ENCODE peak calls at places on chromosomes 3 and 15, in six cellular contexts. E is brain microvascular endothelial cell; U is stomach; P is heart left ventricle; L is CD8-positive, alpha-beta T cell; Q is keratinocyte. B is an unnamed sample. For H3K36me3, the result is how much of the 10 kb centered on the place peaks cover.

GRCh38 chr3:32374788-32375595 is 16.7 kb upstream of the CMTM7 start:
- DNase-seq in E (peak), P (peak), U (peak), Q (no peak), L (peak), B (peak)

GRCh38 chr3:136547293-136547692 is 204.9 kb downstream of the STAG1 start:
- DNase-seq in E (no peak), U (no peak), P (no peak), Q (no peak), L (no peak), B (no peak)

GRCh38 chr15:66193066-66193465 is 60.5 kb downstream of the MEGF11 start:
- DNase-seq in U (no peak), P (no peak), E (no peak), L (no peak), Q (peak), B (no peak)

GRCh38 chr3:99534951-99535704 is 103.3 kb upstream of the COL8A1 start:
- DNase-seq in L (no peak), Q (peak), E (peak), P (no peak), U (no peak), B (no peak)

GRCh38 chr3:87145553-87145952 is 81.6 kb upstream of the CHMP2B start:
- DNase-seq in P (no peak), E (no peak), Q (no peak), L (no peak), U (no peak), B (no peak)

GRCh38 chr15:91302588-91303439 is 202.8 kb downstream of the SV2B start:
- DNase-seq in E (peak), L (no peak), Q (peak), U (no peak), P (peak), B (no peak)

GRCh38 chr3:69368129-69368741 is 17.7 kb downstream of the FRMD4B start:
- DNase-seq in Q (no peak), U (no peak), P (no peak), E (no peak), L (peak), B (no peak)

GRCh38 chr3:72265250-72265649 is 480.3 kb upstream of the PROK2 start:
- DNase-seq in E (no peak), L (no peak), U (no peak), P (no peak), Q (no peak), B (no peak)

GRCh38 chr15:33559207-33559890 is 248.6 kb downstream of the RYR3 start:
- DNase-seq in U (no peak), P (no peak), L (no peak), Q (no peak), E (no peak), B (no peak)

GRCh38 chr3:141646760-141647561 is 91.1 kb upstream of the RNF7 start:
- DNase-seq in E (peak), Q (no peak), U (no peak), L (no peak), P (peak), B (no peak)

GRCh38 chr15:98442379-98442833 is 205.9 kb upstream of the IGF1R start:
- DNase-seq in P (peak), Q (peak), L (peak), U (peak), E (peak), B (peak)

GRCh38 chr3:98453827-98454226 is 9.2 kb upstream of the OR5K1 start:
- DNase-seq in P (no peak), Q (no peak), L (no peak), E (no peak), U (no peak), B (no peak)

GRCh38 chr3:138187296-138188012 is at the start of gene ARMC8:
- DNase-seq in L (peak), U (peak), Q (no peak), E (peak), P (peak), B (no peak)

GRCh38 chr3:159796744-159797143 is 191.9 kb upstream of the IL12A start:
- DNase-seq in L (no peak), Q (no peak), E (peak), P (no peak), U (no peak), B (no peak)

GRCh38 chr3:71031914-71032521 is 551.5 kb downstream of the FOXP1 start:
- DNase-seq in Q (no peak), P (peak), L (peak), U (no peak), E (no peak), B (no peak)

GRCh38 chr3:181703701-181704420 is 7.9 kb upstream of the SOX2 start:
- DNase-seq in U (peak), E (no peak), P (no peak), Q (no peak), L (no peak), B (no peak)

GRCh38 chr15:64841258-64842098 is at the start of gene PLEKHO2:
- DNase-seq in L (peak), E (peak), Q (no peak), P (peak), U (peak), B (peak)

GRCh38 chr3:66593978-66594377 is 93.2 kb upstream of the LRIG1 start:
- DNase-seq in Q (peak), L (no peak), P (no peak), E (peak), U (no peak), B (no peak)

GRCh38 chr3:189606774-189607173 is 24.4 kb upstream of the TP63 start:
- DNase-seq in L (no peak), E (no peak), Q (no peak), P (no peak), U (no peak), B (no peak)

GRCh38 chr3:69510481-69511031 is 124.7 kb upstream of the FRMD4B start:
- DNase-seq in Q (no peak), E (peak), L (no peak), U (no peak), P (no peak), B (no peak)

GRCh38 chr3:45929042-45929679 is 14.1 kb upstream of the CXCR6 start:
- DNase-seq in L (peak), U (peak), Q (no peak), P (no peak), E (no peak), B (peak)

GRCh38 chr3:160739079-160739478 is 17.0 kb upstream of the PPM1L start:
- DNase-seq in L (no peak), Q (no peak), E (peak), P (peak), U (no peak), B (no peak)

GRCh38 chr3:153043729-153044314 is 118.2 kb upstream of the RAP2B start:
- DNase-seq in Q (no peak), E (peak), L (no peak), P (no peak), U (no peak), B (no peak)

GRCh38 chr3:16063603-16064002 is 110.9 kb upstream of the GALNT15 start:
- DNase-seq in P (no peak), Q (no peak), E (no peak), L (no peak), U (no peak), B (no peak)

GRCh38 chr3:179672918-179673317 is 20.1 kb downstream of the USP13 start:
- DNase-seq in L (no peak), U (no peak), P (no peak), Q (no peak), E (no peak), B (no peak)

GRCh38 chr15:57216288-57216687 is 160.0 kb upstream of the CGNL1 start:
- DNase-seq in P (no peak), U (no peak), Q (no peak), L (no peak), E (peak), B (no peak)

GRCh38 chr15:62495670-62496328 is 330.7 kb upstream of the C2CD4B start:
- DNase-seq in P (peak), Q (peak), U (peak), L (no peak), E (peak), B (no peak)

GRCh38 chr3:140342668-140343067 is 335.2 kb upstream of the TRIM42 start:
- DNase-seq in Q (no peak), U (no peak), E (no peak), L (no peak), P (no peak), B (no peak)

GRCh38 chr15:101293122-101293521 is 1.9 kb downstream of the SNRPA1 start:
- DNase-seq in L (no peak), P (no peak), U (no peak), E (no peak), Q (no peak), B (no peak)

GRCh38 chr3:123757281-123757940 is 126.7 kb downstream of the MYLK start:
- DNase-seq in Q (no peak), L (no peak), U (no peak), E (no peak), P (peak), B (no peak)

GRCh38 chr3:21310891-21311290 is 440.1 kb downstream of the ZNF385D start:
- DNase-seq in E (no peak), U (no peak), P (no peak), L (no peak), Q (no peak), B (no peak)

GRCh38 chr3:13332158-13332557 is 88.0 kb downstream of the NUP210 start:
- DNase-seq in E (no peak), P (no peak), U (peak), Q (no peak), L (no peak), B (no peak)

GRCh38 chr3:151839313-151839631 is 25.4 kb downstream of the AADAC start:
- DNase-seq in L (no peak), U (no peak), Q (no peak), E (no peak), P (no peak), B (no peak)
- H3K27ac ChIP-seq in L (no peak), U (no peak), Q (no peak), E (no peak), P (no peak), B (no peak)

DNA sequence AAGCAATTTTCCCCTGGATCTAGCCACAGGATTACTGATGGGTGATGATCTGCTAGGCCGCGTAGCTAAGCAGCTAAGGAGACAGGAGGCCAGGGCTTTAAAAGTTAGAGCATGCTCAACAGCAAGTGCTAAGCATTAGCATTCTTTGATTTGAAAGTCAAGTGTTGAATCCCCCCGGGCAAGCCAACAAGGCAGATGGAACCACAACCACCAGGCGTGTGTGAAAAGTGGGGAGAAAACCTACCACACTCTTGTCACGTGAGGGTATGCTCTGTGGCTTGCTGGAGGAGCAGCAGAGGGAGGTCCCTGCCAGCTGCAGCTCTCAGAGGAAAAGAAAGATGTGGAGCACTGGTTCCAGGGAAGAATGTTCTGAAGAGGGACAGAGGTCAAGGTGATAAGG is 20.9 kb downstream of the SLC51A start:
- DNase-seq in Q (no peak), L (no peak), E (no peak), P (no peak), U (no peak), B (no peak)
- H3K36me3 ChIP-seq in Q (under half), L (under half), E (under half), P (under half), U (half or more), B (under half)

GRCh38 chr15:36970522-36970921 is 129.8 kb downstream of the MEIS2 start:
- DNase-seq in L (no peak), Q (no peak), U (no peak), P (no peak), E (no peak), B (no peak)
- H3K27ac ChIP-seq in L (no peak), Q (no peak), U (no peak), P (no peak), E (no peak), B (no peak)

DNA sequence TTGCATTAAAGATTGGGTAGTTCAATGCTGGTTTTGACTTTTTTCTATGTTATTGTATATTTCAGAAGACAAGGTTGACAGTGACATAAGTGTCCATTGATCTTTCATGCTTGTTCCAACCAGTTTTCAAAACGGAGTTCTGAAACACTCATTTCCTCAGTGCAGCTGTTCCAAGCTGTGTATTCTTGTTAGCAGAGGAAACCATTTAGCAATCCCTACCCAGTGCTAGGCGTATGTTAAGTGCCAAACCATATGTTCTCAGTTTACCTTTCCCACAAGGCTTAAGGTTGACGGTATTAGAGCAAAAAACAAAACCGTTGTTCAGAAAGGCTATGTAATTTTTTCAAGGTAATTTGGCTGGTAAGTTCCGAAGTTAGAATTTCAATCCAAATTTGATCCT is 9.1 kb downstream of the ATOSA start:
- DNase-seq in L (no peak), P (no peak), E (no peak), U (no peak), Q (no peak), B (no peak)
- H3K36me3 ChIP-seq in L (under half), P (under half), E (under half), U (half or more), Q (under half), B (under half)

DNA sequence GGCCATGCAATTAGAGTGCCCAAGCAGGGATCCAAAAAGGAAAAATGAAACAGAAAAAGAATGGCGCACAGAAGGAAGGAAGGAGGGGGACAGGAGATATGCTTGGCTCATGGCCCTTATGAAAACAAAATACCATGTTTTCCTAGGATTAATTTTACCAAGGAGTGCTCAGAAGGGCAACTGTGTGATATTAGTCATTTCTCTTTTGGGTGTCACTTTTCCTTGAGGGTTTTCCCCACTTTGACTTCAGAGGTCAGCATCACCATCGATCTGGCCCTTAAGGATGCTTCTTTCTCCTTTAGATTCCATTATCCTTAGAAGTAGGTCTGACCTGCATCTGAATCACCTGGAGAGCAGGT is 1.4 kb downstream of the PARP14 start:
- DNase-seq in L (no peak), P (no peak), Q (no peak), U (no peak), E (no peak), B (no peak)
- H3K27ac ChIP-seq in L (peak), P (peak), Q (no peak), U (no peak), E (no peak), B (peak)

DNA sequence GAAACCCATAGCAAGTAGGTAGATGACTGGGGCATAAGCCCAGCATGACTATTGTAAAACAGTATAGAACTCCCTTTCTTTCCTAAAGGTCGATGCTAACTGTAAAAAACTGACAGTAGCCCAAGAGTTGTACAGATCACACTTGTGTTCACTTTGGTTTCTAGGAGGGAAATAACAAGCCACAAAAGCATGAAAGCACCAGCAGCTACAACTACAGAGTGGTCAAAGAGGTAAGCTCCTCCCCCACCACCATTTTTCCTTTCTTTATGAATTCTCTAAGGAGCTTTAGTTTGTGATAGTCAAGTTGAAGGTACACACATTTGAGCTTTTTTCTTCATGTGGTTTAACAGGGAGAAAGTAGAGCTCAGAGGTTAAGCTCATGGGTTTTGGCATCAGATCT is 191.0 kb downstream of the ITPR1 start:
- DNase-seq in E (no peak), P (no peak), L (no peak), U (no peak), Q (no peak), B (no peak)
- H3K36me3 ChIP-seq in E (under half), P (under half), L (under half), U (half or more), Q (under half), B (half or more)

GRCh38 chr3:126834596-126835471 is 130.8 kb downstream of the CHCHD6 start:
- DNase-seq in P (no peak), L (no peak), E (no peak), Q (no peak), U (no peak), B (no peak)
- H3K27ac ChIP-seq in P (no peak), L (no peak), E (no peak), Q (no peak), U (no peak), B (no peak)

GRCh38 chr15:25687276-25687675 is 175.9 kb downstream of the ATP10A start:
- DNase-seq in E (no peak), Q (no peak), P (no peak), L (no peak), U (no peak), B (no peak)

GRCh38 chr15:25688166-25688565 is 175.0 kb downstream of the ATP10A start:
- DNase-seq in P (no peak), L (no peak), U (no peak), Q (no peak), E (no peak), B (no peak)

GRCh38 chr15:25689592-25689991 is 173.5 kb downstream of the ATP10A start:
- DNase-seq in Q (no peak), E (no peak), U (no peak), P (no peak), L (no peak), B (no peak)

GRCh38 chr15:25685216-25685569 is 177.9 kb downstream of the ATP10A start:
- DNase-seq in P (no peak), E (no peak), L (no peak), Q (no peak), U (no peak), B (no peak)

GRCh38 chr15:25687689-25688088 is 175.4 kb downstream of the ATP10A start:
- DNase-seq in U (no peak), Q (no peak), L (no peak), P (no peak), E (no peak), B (no peak)
- H3K36me3 ChIP-seq in U (under half), Q (under half), L (under half), P (under half), E (under half), B (under half)

DNA sequence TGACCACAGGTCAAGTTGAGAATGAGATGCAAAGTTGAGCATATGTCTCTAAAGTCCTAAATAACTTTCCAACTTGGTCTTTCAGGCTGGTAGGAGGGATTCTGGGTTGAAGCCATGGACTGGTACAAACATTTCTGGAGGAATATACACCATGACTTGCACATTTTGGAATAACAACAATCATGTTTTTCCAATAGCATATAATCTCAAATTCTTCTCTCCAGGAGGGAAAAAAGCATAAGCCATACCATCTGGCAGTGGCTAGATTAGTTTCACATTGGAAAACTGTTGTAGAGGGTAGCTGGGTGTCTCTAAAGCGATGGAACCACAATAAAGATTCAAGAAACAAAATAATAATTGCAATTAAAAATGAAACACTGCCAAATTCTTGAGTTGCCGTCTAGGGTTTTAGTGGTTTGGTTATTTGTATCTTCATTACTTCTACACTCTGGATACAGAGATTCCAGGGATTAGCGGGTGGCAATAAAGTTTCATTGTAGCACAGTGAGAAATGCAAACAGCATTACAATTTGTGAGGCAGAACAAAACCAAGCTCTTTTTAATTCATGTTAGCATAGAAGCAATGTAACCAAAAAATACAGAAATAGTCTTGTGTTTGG is 278.5 kb upstream of the RASGRP1 start:
- DNase-seq in E (no peak), P (no peak), U (no peak), Q (no peak), L (no peak), B (no peak)
- H3K27ac ChIP-seq in E (peak), P (no peak), U (no peak), Q (no peak), L (no peak), B (no peak)

GRCh38 chr3:134357914-134358811 is 16.1 kb downstream of the AMOTL2 start:
- DNase-seq in Q (no peak), E (peak), P (no peak), L (no peak), U (peak), B (no peak)
- H3K36me3 ChIP-seq in Q (half or more), E (half or more), P (under half), L (under half), U (half or more), B (under half)

B was measured in CD4-positive, alpha-beta memory T cell.